ENCODE peak calls at places on chromosomes 1 and 21, in four cellular contexts. One of them, this sample, is unnamed.

GRCh38 chr1:198778049-198778448 is 139.2 kb downstream of the PTPRC start:
- DNase-seq in IMR-90: peak
- DNase-seq in K562: no peak
- DNase-seq in GM12878: no peak
- DNase-seq in this sample: no peak

GRCh38 chr21:38839370-38839681 is 33.6 kb downstream of the ETS2 start:
- DNase-seq in IMR-90: no peak
- DNase-seq in K562: no peak
- DNase-seq in GM12878: no peak
- DNase-seq in this sample: no peak

GRCh38 chr1:9892563-9893528 is 17.2 kb downstream of the CTNNBIP1 start:
- DNase-seq in IMR-90: peak
- DNase-seq in K562: no peak
- DNase-seq in GM12878: no peak
- DNase-seq in this sample: no peak

GRCh38 chr1:203327684-203328457 is 22.6 kb downstream of the BTG2 start:
- DNase-seq in IMR-90: peak
- DNase-seq in K562: peak
- DNase-seq in GM12878: no peak
- DNase-seq in this sample: peak

GRCh38 chr1:222711319-222712252 is 705 bp downstream of the AIDA start:
- DNase-seq in IMR-90: peak
- DNase-seq in K562: peak
- DNase-seq in GM12878: no peak
- DNase-seq in this sample: peak

GRCh38 chr1:93972341-93972740 is 63.1 kb upstream of the GCLM start:
- DNase-seq in IMR-90: no peak
- DNase-seq in K562: no peak
- DNase-seq in GM12878: no peak
- DNase-seq in this sample: no peak

GRCh38 chr1:65104854-65105540 is 43.0 kb upstream of the AK4 start:
- DNase-seq in IMR-90: no peak
- DNase-seq in K562: no peak
- DNase-seq in GM12878: no peak
- DNase-seq in this sample: no peak

GRCh38 chr1:22503721-22504410 is 52.2 kb downstream of the ZBTB40 start:
- DNase-seq in IMR-90: peak
- DNase-seq in K562: no peak
- DNase-seq in GM12878: no peak
- DNase-seq in this sample: no peak

GRCh38 chr21:43953028-43953427 is 59.1 kb upstream of the TRAPPC10 start:
- DNase-seq in IMR-90: no peak
- DNase-seq in K562: no peak
- DNase-seq in GM12878: no peak
- DNase-seq in this sample: no peak

GRCh38 chr1:160579216-160579701 is at the start of gene CD84:
- DNase-seq in IMR-90: no peak
- DNase-seq in K562: no peak
- DNase-seq in GM12878: no peak
- DNase-seq in this sample: no peak

GRCh38 chr1:50591598-50591997 is 168.4 kb upstream of the DMRTA2 start:
- DNase-seq in IMR-90: peak
- DNase-seq in K562: no peak
- DNase-seq in GM12878: no peak
- DNase-seq in this sample: no peak

GRCh38 chr1:22930235-22930912 is 42.3 kb downstream of the LACTBL1 start:
- DNase-seq in IMR-90: peak
- DNase-seq in K562: peak
- DNase-seq in GM12878: no peak
- DNase-seq in this sample: peak

GRCh38 chr1:14894811-14895524 is 258.6 kb upstream of the TMEM51 start:
- DNase-seq in IMR-90: no peak
- DNase-seq in K562: no peak
- DNase-seq in GM12878: no peak
- DNase-seq in this sample: no peak

GRCh38 chr1:41810446-41810845 is 108.3 kb downstream of the HIVEP3 start:
- DNase-seq in IMR-90: peak
- DNase-seq in K562: peak
- DNase-seq in GM12878: no peak
- DNase-seq in this sample: peak

GRCh38 chr1:210689741-210690635 is 361.3 kb downstream of the HHAT start:
- DNase-seq in IMR-90: no peak
- DNase-seq in K562: no peak
- DNase-seq in GM12878: no peak
- DNase-seq in this sample: peak

GRCh38 chr1:226217273-226217672 is 6.2 kb upstream of the MIXL1 start:
- DNase-seq in IMR-90: peak
- DNase-seq in K562: no peak
- DNase-seq in GM12878: no peak
- DNase-seq in this sample: no peak

GRCh38 chr1:83822206-83822605 is 176.7 kb downstream of the TTLL7 start:
- DNase-seq in IMR-90: no peak
- DNase-seq in K562: no peak
- DNase-seq in GM12878: no peak
- DNase-seq in this sample: no peak

GRCh38 chr1:9289724-9290493 is 2.8 kb upstream of the SPSB1 start:
- DNase-seq in IMR-90: peak
- DNase-seq in K562: no peak
- DNase-seq in GM12878: no peak
- DNase-seq in this sample: peak

GRCh38 chr21:33948951-33949444 is 33.4 kb upstream of the ATP5PO start:
- DNase-seq in IMR-90: no peak
- DNase-seq in K562: no peak
- DNase-seq in GM12878: no peak
- DNase-seq in this sample: no peak

GRCh38 chr1:238223067-238223640 is 332.4 kb upstream of the ZP4 start:
- DNase-seq in IMR-90: no peak
- DNase-seq in K562: no peak
- DNase-seq in GM12878: no peak
- DNase-seq in this sample: no peak

GRCh38 chr1:217089239-217090014 is 366.2 kb upstream of the ESRRG start:
- DNase-seq in IMR-90: peak
- DNase-seq in K562: no peak
- DNase-seq in GM12878: no peak
- DNase-seq in this sample: peak

GRCh38 chr1:31977361-31978131 is 36.1 kb upstream of the KHDRBS1 start:
- DNase-seq in IMR-90: peak
- DNase-seq in K562: peak
- DNase-seq in GM12878: no peak
- DNase-seq in this sample: peak

GRCh38 chr1:25771246-25772114 is 28.5 kb upstream of the SELENON start:
- DNase-seq in IMR-90: peak
- DNase-seq in K562: no peak
- DNase-seq in GM12878: no peak
- DNase-seq in this sample: no peak

GRCh38 chr1:229437443-229437842 is 3.5 kb upstream of the ACTA1 start:
- DNase-seq in IMR-90: peak
- DNase-seq in K562: no peak
- DNase-seq in GM12878: no peak
- DNase-seq in this sample: no peak

GRCh38 chr1:193868425-193868824 is 682.0 kb upstream of the B3GALT2 start:
- DNase-seq in IMR-90: no peak
- DNase-seq in K562: no peak
- DNase-seq in GM12878: no peak
- DNase-seq in this sample: no peak

GRCh38 chr1:208747979-208748378 is 503.8 kb upstream of the PLXNA2 start:
- DNase-seq in IMR-90: no peak
- DNase-seq in K562: no peak
- DNase-seq in GM12878: no peak
- DNase-seq in this sample: no peak

GRCh38 chr21:42486551-42486950 is 9.5 kb downstream of the RSPH1 start:
- DNase-seq in IMR-90: no peak
- DNase-seq in K562: no peak
- DNase-seq in GM12878: no peak
- DNase-seq in this sample: no peak

GRCh38 chr1:242610209-242610608 is 85.7 kb upstream of the PLD5 start:
- DNase-seq in IMR-90: no peak
- DNase-seq in K562: no peak
- DNase-seq in GM12878: no peak
- DNase-seq in this sample: no peak

GRCh38 chr1:212608209-212608955 is at the start of gene ATF3:
- DNase-seq in IMR-90: peak
- DNase-seq in K562: peak
- DNase-seq in GM12878: peak
- DNase-seq in this sample: peak

GRCh38 chr1:212610575-212610967 is 2.0 kb downstream of the ATF3 start:
- DNase-seq in IMR-90: no peak
- DNase-seq in K562: no peak
- DNase-seq in GM12878: no peak
- DNase-seq in this sample: no peak

GRCh38 chr1:212608956-212609700 is 567 bp downstream of the ATF3 start:
- DNase-seq in IMR-90: no peak
- DNase-seq in K562: peak
- DNase-seq in GM12878: no peak
- DNase-seq in this sample: no peak

GRCh38 chr1:212611000-212611636 is 2.6 kb downstream of the ATF3 start:
- DNase-seq in IMR-90: no peak
- DNase-seq in K562: no peak
- DNase-seq in GM12878: no peak
- DNase-seq in this sample: no peak

DNA sequence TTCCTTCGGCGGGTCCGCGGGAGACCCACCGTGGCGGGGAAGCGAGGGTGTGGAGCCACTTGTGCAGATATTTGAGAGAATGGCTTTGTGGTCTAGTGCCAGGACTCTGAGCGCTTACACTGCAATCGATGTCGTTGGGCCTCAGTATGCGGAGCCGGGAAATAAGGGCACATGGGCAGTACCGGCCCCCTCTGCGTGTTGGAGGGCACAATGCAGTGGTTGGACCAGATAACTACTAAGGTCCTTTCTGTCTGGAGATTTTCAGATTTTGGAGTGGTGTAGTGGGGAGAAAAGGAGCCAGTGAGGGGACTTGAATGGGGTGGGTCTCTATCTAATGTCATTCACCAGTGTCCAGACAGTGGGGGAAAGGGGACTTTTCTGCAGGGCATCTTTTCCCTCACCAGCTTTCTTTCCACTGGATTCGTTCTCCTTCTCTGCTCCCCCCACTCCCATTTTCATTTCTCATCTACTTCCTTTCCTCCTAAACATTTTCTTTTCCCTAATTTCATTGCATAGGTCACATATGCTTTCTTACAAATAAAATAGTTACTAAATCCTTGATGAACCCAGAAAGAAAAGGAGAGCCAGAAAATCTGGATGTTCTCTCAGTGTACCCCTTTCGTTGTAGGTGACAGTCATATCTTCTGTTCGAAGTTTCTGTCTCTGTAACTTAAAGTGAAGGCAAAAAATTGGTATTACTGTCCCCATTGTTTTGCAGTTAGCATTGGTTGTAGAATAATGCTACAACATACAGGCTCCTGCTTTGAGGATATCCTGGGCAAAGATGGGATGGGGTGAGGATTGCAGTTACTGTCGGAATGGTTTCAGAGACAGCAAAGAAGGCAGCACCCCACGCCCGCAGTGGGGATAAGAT is 1.4 kb downstream of the ATF3 start:
- DNase-seq in IMR-90: no peak
- DNase-seq in K562: no peak
- DNase-seq in GM12878: no peak
- DNase-seq in this sample: no peak
- TF ChIP-seq ELK1 in IMR-90: no peak
- TF ChIP-seq ELK1 in K562: no peak
- TF ChIP-seq ELK1 in GM12878: no peak
- TF ChIP-seq ELK1 in this sample: no peak

DNA sequence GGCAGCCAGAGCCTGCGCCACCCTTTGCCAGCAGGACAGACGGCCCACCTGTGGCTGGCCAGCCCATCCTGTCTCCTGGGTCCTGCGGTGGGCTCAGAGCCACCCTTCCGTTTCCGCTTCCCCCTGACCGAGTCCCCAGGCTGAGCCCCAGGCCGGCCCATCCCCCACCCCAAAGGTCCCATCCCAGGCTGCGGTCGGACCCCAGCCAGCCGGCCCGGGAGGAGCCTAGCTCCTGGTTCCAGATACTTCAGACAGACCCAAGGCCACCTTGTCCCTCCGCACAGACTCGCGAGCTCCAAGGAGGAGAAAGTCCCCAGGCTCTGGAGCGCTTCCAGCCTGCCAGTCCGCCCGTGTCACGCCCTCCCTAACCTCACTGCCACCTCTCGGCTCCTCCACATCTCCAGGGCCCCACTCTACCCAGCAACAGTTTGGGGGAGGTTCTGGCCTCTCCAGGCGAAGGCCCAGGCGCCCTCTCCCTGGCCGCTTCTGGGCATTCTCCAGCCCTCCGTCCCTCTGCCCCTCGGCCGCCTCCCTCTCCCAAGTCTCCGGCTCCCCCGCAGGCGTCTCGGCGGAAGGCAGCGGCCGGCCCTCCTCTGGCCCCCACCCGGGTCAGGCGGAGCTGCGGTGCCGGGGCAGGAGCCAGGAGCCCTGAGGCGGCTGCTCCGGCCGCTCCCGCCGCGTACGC is 845 bp downstream of the LRRN2 start:
- DNase-seq in IMR-90: no peak
- DNase-seq in K562: peak
- DNase-seq in GM12878: no peak
- DNase-seq in this sample: peak
- TF ChIP-seq ELK1 in IMR-90: no peak
- TF ChIP-seq ELK1 in K562: no peak
- TF ChIP-seq ELK1 in GM12878: no peak
- TF ChIP-seq ELK1 in this sample: no peak

GRCh38 chr21:41043008-41043407 is 125.0 kb upstream of the BACE2 start:
- DNase-seq in IMR-90: no peak
- DNase-seq in K562: no peak
- DNase-seq in GM12878: no peak
- DNase-seq in this sample: peak
- TF ChIP-seq ELK1 in IMR-90: no peak
- TF ChIP-seq ELK1 in K562: no peak
- TF ChIP-seq ELK1 in GM12878: no peak
- TF ChIP-seq ELK1 in this sample: no peak

GRCh38 chr1:119659628-119660027 is 11.6 kb upstream of the ZNF697 start:
- DNase-seq in IMR-90: peak
- DNase-seq in K562: no peak
- DNase-seq in GM12878: no peak
- DNase-seq in this sample: no peak
- TF ChIP-seq ELK1 in IMR-90: no peak
- TF ChIP-seq ELK1 in K562: no peak
- TF ChIP-seq ELK1 in GM12878: no peak
- TF ChIP-seq ELK1 in this sample: no peak

GRCh38 chr1:29850358-29850757 is 614.0 kb downstream of the PTPRU start:
- DNase-seq in IMR-90: no peak
- DNase-seq in K562: no peak
- DNase-seq in GM12878: no peak
- DNase-seq in this sample: no peak
- TF ChIP-seq ELK1 in IMR-90: no peak
- TF ChIP-seq ELK1 in K562: no peak
- TF ChIP-seq ELK1 in GM12878: no peak
- TF ChIP-seq ELK1 in this sample: no peak

GRCh38 chr1:212628056-212628455 is 19.5 kb downstream of the ATF3 start:
- DNase-seq in IMR-90: no peak
- DNase-seq in K562: no peak
- DNase-seq in GM12878: no peak
- DNase-seq in this sample: no peak

GRCh38 chr1:212630159-212630900 is 21.8 kb downstream of the ATF3 start:
- DNase-seq in IMR-90: no peak
- DNase-seq in K562: peak
- DNase-seq in GM12878: no peak
- DNase-seq in this sample: peak

GRCh38 chr1:212629450-212630158 is 21.0 kb downstream of the ATF3 start:
- DNase-seq in IMR-90: no peak
- DNase-seq in K562: no peak
- DNase-seq in GM12878: no peak
- DNase-seq in this sample: no peak

GRCh38 chr1:212625781-212626450 is 17.4 kb downstream of the ATF3 start:
- DNase-seq in IMR-90: no peak
- DNase-seq in K562: no peak
- DNase-seq in GM12878: no peak
- DNase-seq in this sample: no peak

GRCh38 chr1:212628813-212629415 is 20.4 kb downstream of the ATF3 start:
- DNase-seq in IMR-90: no peak
- DNase-seq in K562: no peak
- DNase-seq in GM12878: no peak
- DNase-seq in this sample: no peak
- TF ChIP-seq ELK1 in IMR-90: no peak
- TF ChIP-seq ELK1 in K562: no peak
- TF ChIP-seq ELK1 in GM12878: no peak
- TF ChIP-seq ELK1 in this sample: no peak

This sample was measured in A549.